ENCODE peak calls at places on chromosome 17, in five cellular contexts. F, I, R, L and U are unnamed samples.
A peak's percentile ranks its signal among the peaks of the same experiment; 100 is the strongest.

GRCh38 chr17:61201211-61201610 is 198.4 kb upstream of the TBX2 start:
- DNase-seq in L (peak; percentile 81), R (no peak), I (no peak), F (no peak), U (no peak)

GRCh38 chr17:6831662-6832263 is at the start of gene TEKT1:
- DNase-seq in R (no peak), I (no peak), F (peak; percentile 84), L (peak; percentile 82), U (no peak)

GRCh38 chr17:17484451-17484899 is 7.7 kb downstream of the MED9 start:
- DNase-seq in L (peak; percentile 21), I (no peak), R (no peak), F (no peak), U (no peak)

GRCh38 chr17:75406222-75406615 is 741 bp upstream of the GRB2 start:
- DNase-seq in I (peak; percentile 14), F (peak; percentile 53), R (peak; percentile 23), L (peak; percentile 14), U (peak; percentile 22)

GRCh38 chr17:16150251-16150859 is 65.0 kb downstream of the NCOR1 start:
- DNase-seq in F (no peak), L (peak; percentile 58), R (peak; percentile 41), I (no peak), U (peak; percentile 81)

GRCh38 chr17:41965694-41966375 is 760 bp upstream of the CNP start:
- DNase-seq in R (peak; percentile 94), L (peak; percentile 49), I (peak; percentile 87), F (peak; percentile 59), U (peak; percentile 96)

GRCh38 chr17:10337136-10337535 is 35.7 kb downstream of the MYH13 start:
- DNase-seq in F (no peak), R (no peak), I (no peak), L (no peak), U (no peak)

GRCh38 chr17:5758651-5759050 is 174.3 kb upstream of the NLRP1 start:
- DNase-seq in I (no peak), L (peak; percentile 39), R (peak; percentile 32), F (no peak), U (peak; percentile 55)

GRCh38 chr17:63399316-63399715 is 46.8 kb downstream of the CYB561 start:
- DNase-seq in F (no peak), I (no peak), R (no peak), L (peak; percentile 73), U (no peak)

GRCh38 chr17:9268546-9268945 is 247.2 kb downstream of the NTN1 start:
- DNase-seq in I (no peak), R (no peak), L (no peak), F (no peak), U (no peak)

GRCh38 chr17:173064-173911 is 8.2 kb downstream of the DOC2B start:
- DNase-seq in R (no peak), F (no peak), L (no peak), I (no peak), U (no peak)

GRCh38 chr17:54900457-54901229 is at the start of gene TOM1L1:
- DNase-seq in I (peak; percentile 88), F (peak; percentile 81), L (peak; percentile 63), R (peak; percentile 87), U (peak; percentile 87)

GRCh38 chr17:73293031-73293430 is 18.8 kb downstream of the CDC42EP4 start:
- DNase-seq in I (no peak), F (no peak), R (peak; percentile 69), L (no peak), U (no peak)

GRCh38 chr17:20125724-20126123 is 116.6 kb downstream of the SPECC1 start:
- DNase-seq in R (no peak), F (no peak), L (no peak), I (no peak), U (no peak)

GRCh38 chr17:1779571-1780074 is 17.8 kb downstream of the SERPINF1 start:
- DNase-seq in F (no peak), I (peak; percentile 4), R (no peak), L (peak; percentile 98), U (peak; percentile 42)

GRCh38 chr17:78676415-78677302 is 99.5 kb upstream of the DNAH17 start:
- DNase-seq in L (no peak), R (no peak), F (peak; percentile 42), I (no peak), U (no peak)

GRCh38 chr17:1299729-1300579 is 20.5 kb downstream of the TRARG1 start:
- DNase-seq in L (no peak), I (no peak), F (no peak), R (no peak), U (no peak)

GRCh38 chr17:7574176-7574953 is 5.1 kb upstream of the CD68 start:
- DNase-seq in F (no peak), R (no peak), L (no peak), I (no peak), U (no peak)

GRCh38 chr17:17120294-17120693 is 78.0 kb downstream of the MPRIP start:
- DNase-seq in F (no peak), I (no peak), L (no peak), R (no peak), U (no peak)